ENCODE peak calls at places on chromosomes 1 and 21, in eight cellular contexts. K is NCI-H345; S is HT1080; O is HFFc6; Y is stimulated activated CD4-positive, alpha-beta T cell treated with anti-CD3 and anti-CD28 coated beads, Interleukin-4, amount 100 ng/mL, for 24 hours; N is NCI-H748 treated with DMSO at 0.1 percent for 48 hours; C is GM04504; L is fibroblast of lung. F is an unnamed sample.

GRCh38 chr1:185813401-185813979 is 79.3 kb downstream of the HMCN1 start:
- DNase-seq in O (peak; percentile 61), S (peak; percentile 21), K (peak; percentile 50), L (peak; percentile 56), C (no peak), N (peak; percentile 17), Y (peak; percentile 5), F (peak; percentile 41)

GRCh38 chr21:46214478-46215340 is 13.9 kb downstream of the LSS start:
- DNase-seq in Y (no peak), O (no peak), K (no peak), N (no peak), C (no peak), S (no peak), L (no peak), F (no peak)

GRCh38 chr1:156407760-156408159 is 38.7 kb downstream of the RHBG start:
- DNase-seq in O (no peak), Y (no peak), K (no peak), S (no peak), L (no peak), C (no peak), N (no peak), F (no peak)

GRCh38 chr1:176073524-176074157 is 133.4 kb downstream of the COP1 start:
- DNase-seq in C (peak; percentile 43), L (peak; percentile 61), N (peak; percentile 20), S (peak; percentile 49), K (peak; percentile 77), Y (peak; percentile 39), O (peak; percentile 52), F (peak; percentile 54)

GRCh38 chr1:38690790-38691189 is 168.8 kb downstream of the RRAGC start:
- DNase-seq in N (no peak), Y (no peak), L (peak; percentile 2), O (no peak), K (no peak), S (no peak), C (no peak), F (no peak)

GRCh38 chr1:118429856-118430255 is 244.8 kb upstream of the SPAG17 start:
- DNase-seq in N (no peak), Y (no peak), L (no peak), O (no peak), S (no peak), C (no peak), K (no peak), F (no peak)

GRCh38 chr1:19096036-19096833 is 113.8 kb downstream of the UBR4 start:
- DNase-seq in O (no peak), K (no peak), S (no peak), Y (no peak), N (no peak), L (peak; percentile 21), C (no peak), F (peak; percentile 64)

GRCh38 chr1:87182611-87183010 is 146.1 kb upstream of the LMO4 start:
- DNase-seq in K (no peak), N (no peak), S (no peak), C (no peak), Y (no peak), O (no peak), L (no peak), F (no peak)

GRCh38 chr1:177488722-177489121 is 318.0 kb downstream of the BRINP2 start:
- DNase-seq in O (no peak), C (no peak), Y (no peak), L (no peak), K (no peak), S (no peak), N (no peak), F (no peak)

GRCh38 chr1:223022641-223023473 is 120.2 kb downstream of the TLR5 start:
- DNase-seq in S (no peak), L (no peak), C (no peak), N (no peak), K (peak; percentile 81), Y (no peak), O (no peak), F (no peak)

GRCh38 chr1:15137807-15138206 is 15.7 kb upstream of the TMEM51 start:
- DNase-seq in L (no peak), K (no peak), Y (no peak), N (no peak), O (no peak), C (no peak), S (no peak), F (no peak)

GRCh38 chr1:81349194-81349965 is 451.4 kb upstream of the ADGRL2 start:
- DNase-seq in C (no peak), K (no peak), L (no peak), S (no peak), Y (no peak), O (no peak), N (no peak), F (no peak)

F was measured in colonic mucosa.